ENCODE peak calls at places on chromosomes 13 and 19, in four cellular contexts. B is A549, O is IMR-90, E is K562. H is an unnamed sample.

GRCh38 chr13:43195551-43195950 is 172.2 kb downstream of the DNAJC15 start:
- DNase-seq in B (no peak), O (no peak), E (no peak), H (no peak)

GRCh38 chr13:85191996-85192395 is 607.2 kb downstream of the SLITRK6 start:
- DNase-seq in B (no peak), O (no peak), E (no peak), H (no peak)

GRCh38 chr13:101523732-101524131 is 71.3 kb downstream of the ITGBL1 start:
- DNase-seq in B (no peak), O (peak; percentile 84), E (no peak), H (no peak)

GRCh38 chr19:6613711-6614110 is 22.8 kb upstream of the CD70 start:
- DNase-seq in B (no peak), O (no peak), E (no peak), H (no peak)

GRCh38 chr19:46471116-46471733 is at the start of gene PNMA8A:
- DNase-seq in B (peak; percentile 57), O (peak; percentile 57), E (peak; percentile 95), H (no peak)

GRCh38 chr13:102729560-102730275 is 34.9 kb upstream of the METTL21C start:
- DNase-seq in B (peak; percentile 35), O (peak; percentile 78), E (no peak), H (no peak)

GRCh38 chr13:48369988-48370387 is 42.9 kb downstream of the LPAR6 start:
- DNase-seq in B (no peak), O (no peak), E (no peak), H (no peak)

GRCh38 chr19:13781547-13781946 is 7.3 kb downstream of the C19orf53 start:
- DNase-seq in B (no peak), O (peak; percentile 81), E (peak; percentile 76), H (no peak)

GRCh38 chr19:11205939-11206570 is 8.7 kb upstream of the KANK2 start:
- DNase-seq in B (no peak), O (no peak), E (no peak), H (peak; percentile 47)

GRCh38 chr19:15126511-15126910 is 19.3 kb downstream of the SYDE1 start:
- DNase-seq in B (no peak), O (no peak), E (no peak), H (no peak)

GRCh38 chr13:47188802-47189201 is 291.9 kb upstream of the HTR2A start:
- DNase-seq in B (no peak), O (peak; percentile 66), E (no peak), H (no peak)

GRCh38 chr13:26219726-26220125 is 2.4 kb downstream of the RNF6 start:
- DNase-seq in B (no peak), O (peak; percentile 29), E (no peak), H (no peak)

DNA sequence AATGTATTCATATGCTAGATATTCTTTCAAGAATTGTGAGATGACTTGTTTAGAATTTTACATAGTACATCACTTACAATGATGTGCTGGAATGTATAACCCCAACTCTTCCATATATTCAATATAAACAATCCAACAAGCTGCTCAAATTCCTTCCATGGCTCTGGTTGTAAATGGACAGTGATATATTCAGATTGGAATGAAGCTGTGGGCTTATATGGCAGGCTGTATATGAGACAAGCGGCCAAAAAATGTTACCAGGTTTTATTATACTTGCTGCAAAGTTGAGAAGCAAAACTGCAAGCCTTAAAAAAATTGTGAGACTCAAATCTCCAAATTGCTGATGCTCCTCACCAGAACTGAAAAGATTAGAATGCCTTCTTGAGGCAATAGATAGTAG is 83.6 kb upstream of the KLF12 start:
- DNase-seq in B (no peak), O (peak; percentile 97), E (no peak), H (no peak)
- TF ChIP-seq SMC3 in B (no peak), O (no peak), E (no peak), H (no peak)

GRCh38 chr19:38691938-38692457 is 44.5 kb downstream of the ACTN4 start:
- DNase-seq in B (peak; percentile 75), O (peak; percentile 92), E (no peak), H (no peak)

GRCh38 chr19:38692458-38693379 is 45.3 kb downstream of the ACTN4 start:
- DNase-seq in B (no peak), O (no peak), E (no peak), H (no peak)

GRCh38 chr19:38695832-38696732 is 48.2 kb downstream of the CAPN12 start:
- DNase-seq in B (no peak), O (no peak), E (no peak), H (no peak)

GRCh38 chr19:38695319-38695683 is 47.9 kb downstream of the ACTN4 start:
- DNase-seq in B (no peak), O (no peak), E (no peak), H (no peak)

DNA sequence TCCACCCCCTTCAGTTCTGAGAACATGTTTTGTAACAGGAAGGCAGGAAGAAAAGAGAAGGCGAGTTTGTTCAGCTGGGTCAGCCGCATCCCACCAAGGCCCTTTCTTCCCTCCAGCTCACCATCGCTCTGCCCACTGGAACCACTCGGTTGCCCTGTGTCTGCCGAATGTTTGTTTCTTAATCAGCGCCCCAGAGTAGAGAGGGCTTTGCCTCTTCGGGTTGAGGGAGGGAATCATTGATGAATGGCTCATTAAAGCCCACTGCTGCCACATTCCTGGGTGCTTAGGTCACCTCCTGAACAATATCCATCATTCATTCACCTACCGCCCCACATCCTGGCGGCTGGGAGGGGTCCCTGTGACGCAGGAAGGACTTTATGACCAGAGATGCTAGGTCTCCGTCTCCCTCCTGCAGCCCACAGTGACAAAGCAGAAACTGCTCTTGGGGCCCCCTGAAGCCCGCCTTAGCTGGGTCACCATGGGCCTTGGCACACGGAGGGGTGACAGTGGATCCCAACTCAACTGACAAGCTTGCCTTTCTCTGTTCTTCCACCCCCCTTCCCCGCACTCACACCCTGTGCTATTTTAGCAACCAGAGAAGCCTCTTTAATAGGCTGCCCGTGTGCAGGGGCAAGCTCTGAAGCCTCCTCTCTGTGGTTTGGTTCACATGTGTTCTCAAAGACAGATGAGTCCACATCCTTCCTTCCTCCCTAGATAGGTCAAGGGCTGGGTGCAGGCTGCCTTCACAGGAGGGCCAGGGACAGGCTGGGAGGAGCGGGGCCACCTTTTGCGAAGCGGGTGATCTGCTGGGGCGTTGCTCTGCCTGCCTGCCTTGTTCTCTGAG is 46.2 kb downstream of the ACTN4 start:
- DNase-seq in B (peak; percentile 92), O (peak; percentile 63), E (no peak), H (no peak)
- TF ChIP-seq SMC3 in B (no peak), O (no peak), E (no peak), H (no peak)

DNA sequence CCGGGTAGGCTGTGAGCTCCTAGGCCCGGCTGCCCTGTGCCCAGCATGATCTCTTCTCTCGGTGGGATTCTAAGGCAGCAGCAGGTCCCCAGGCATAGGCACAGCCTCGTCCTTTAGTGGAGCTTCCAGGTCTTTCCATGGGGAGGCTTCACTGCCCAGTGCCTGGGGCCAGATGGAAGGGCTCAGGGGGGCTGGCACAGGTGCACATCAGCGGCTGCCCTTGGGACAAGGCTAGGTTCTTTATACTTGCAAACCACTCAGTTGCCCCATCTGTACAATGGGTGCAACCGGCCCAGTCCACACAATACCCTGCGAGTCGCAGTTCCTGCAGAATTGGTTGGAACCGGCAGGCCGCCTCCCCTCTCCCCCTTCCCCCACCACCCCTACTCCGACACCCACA is 14.2 kb downstream of the KCTD15 start:
- DNase-seq in B (no peak), O (no peak), E (peak; percentile 13), H (no peak)
- TF ChIP-seq SMC3 in B (no peak), O (no peak), E (no peak), H (no peak)

GRCh38 chr19:676343-677105 is at the start of gene FSTL3:
- DNase-seq in B (peak; percentile 55), O (no peak), E (peak; percentile 58), H (no peak)
- TF ChIP-seq SMC3 in B (no peak), O (no peak), E (no peak), H (no peak)

H was measured in GM12878.